ENCODE peak calls at places on chromosome 17, in six cellular contexts. J, D, V, E, U and P are unnamed samples.

GRCh38 chr17:15273141-15273793 is 8.1 kb upstream of the PMP22 start:
- DNase-seq in J (no peak), D (no peak), V (no peak), E (no peak), U (no peak), P (no peak)

GRCh38 chr17:64343071-64343774 is 47.4 kb downstream of the PECAM1 start:
- DNase-seq in J (no peak), D (no peak), V (no peak), E (no peak), U (no peak), P (no peak)

GRCh38 chr17:78759203-78759968 is 22.7 kb downstream of the CYTH1 start:
- DNase-seq in J (no peak), D (no peak), V (no peak), E (no peak), U (no peak), P (no peak)

GRCh38 chr17:16377804-16378400 is 3.0 kb upstream of the UBB start:
- DNase-seq in J (no peak), D (no peak), V (no peak), E (peak; percentile 58), U (no peak), P (no peak)

GRCh38 chr17:47663997-47664941 is 14.6 kb downstream of the KPNB1 start:
- DNase-seq in J (no peak), D (peak; percentile 39), V (peak; percentile 73), E (peak; percentile 63), U (peak; percentile 41), P (no peak)

GRCh38 chr17:58452738-58453137 is 35.4 kb upstream of the RNF43 start:
- DNase-seq in J (no peak), D (no peak), V (no peak), E (no peak), U (no peak), P (no peak)

GRCh38 chr17:15777717-15778116 is 45.6 kb downstream of the TBC1D26 start:
- DNase-seq in J (no peak), D (no peak), V (no peak), E (no peak), U (no peak), P (no peak)

GRCh38 chr17:37493249-37494027 is 3.7 kb downstream of the DUSP14 start:
- DNase-seq in J (no peak), D (no peak), V (no peak), E (peak; percentile 19), U (no peak), P (no peak)

DNA sequence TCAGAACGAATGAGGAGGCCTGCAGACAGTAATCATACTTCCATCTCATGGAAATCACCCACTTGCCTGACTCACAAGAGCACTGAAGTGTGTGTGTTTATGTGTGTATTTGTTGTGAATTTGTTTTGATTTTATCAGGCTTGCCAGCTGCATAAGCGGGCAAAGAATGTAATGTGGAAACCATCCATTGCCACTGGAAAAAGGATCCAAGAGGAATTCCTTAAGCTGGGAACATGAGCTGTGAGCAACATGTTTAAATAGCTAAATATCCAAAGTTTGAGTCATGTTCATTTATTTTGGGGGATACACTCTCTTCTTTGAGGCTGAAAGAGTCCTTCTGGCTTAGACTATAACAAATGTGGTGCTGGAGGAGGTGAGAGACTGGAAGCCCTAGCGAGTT is 198.4 kb upstream of the TBX2 start:
- DNase-seq in J (no peak), D (no peak), V (no peak), E (peak; percentile 44), U (no peak), P (no peak)
- TF ChIP-seq POLR2AphosphoS5 in J (no peak), D (no peak), V (no peak), E (no peak), U (no peak), P (no peak)

DNA sequence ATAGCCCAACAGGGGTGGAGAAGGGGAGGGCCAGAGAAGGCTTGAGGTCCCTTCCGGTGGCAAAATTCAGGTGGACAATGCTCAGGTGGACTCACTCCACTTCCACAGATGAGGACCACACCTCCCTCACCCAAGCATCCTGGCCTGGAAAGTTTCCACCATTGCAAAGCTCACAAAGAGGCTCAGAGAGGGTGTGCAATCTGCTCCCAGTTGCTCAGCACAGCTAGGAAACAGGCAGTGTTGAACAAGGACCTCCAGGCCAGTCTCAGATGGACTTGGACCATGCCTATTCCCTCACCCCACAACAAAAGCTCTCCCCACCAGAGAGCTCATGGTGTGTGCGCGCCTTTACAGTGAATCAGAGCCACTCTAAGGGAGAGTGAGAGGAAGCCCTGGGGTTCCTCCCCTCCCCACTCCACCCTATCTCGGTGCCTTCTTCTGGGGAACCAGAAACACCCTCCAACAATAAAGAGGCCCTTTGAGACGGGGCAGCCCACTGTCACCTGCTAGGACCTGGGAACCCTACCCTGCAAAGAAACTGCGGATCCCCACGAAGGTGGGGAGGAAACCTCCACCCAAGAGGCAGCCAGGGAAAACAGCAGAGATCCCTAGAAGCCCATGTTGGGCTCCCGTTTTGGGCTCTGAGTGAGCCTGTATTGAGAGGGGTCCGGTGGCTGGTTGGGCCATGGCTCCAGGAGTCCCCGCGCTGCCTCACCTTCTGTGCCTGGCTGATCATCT is 1.6 kb downstream of the FAM83G start:
- DNase-seq in J (no peak), D (no peak), V (no peak), E (no peak), U (no peak), P (no peak)
- TF ChIP-seq TAF1 in J (no peak), D (no peak), V (no peak), E (no peak), U (no peak), P (no peak)

DNA sequence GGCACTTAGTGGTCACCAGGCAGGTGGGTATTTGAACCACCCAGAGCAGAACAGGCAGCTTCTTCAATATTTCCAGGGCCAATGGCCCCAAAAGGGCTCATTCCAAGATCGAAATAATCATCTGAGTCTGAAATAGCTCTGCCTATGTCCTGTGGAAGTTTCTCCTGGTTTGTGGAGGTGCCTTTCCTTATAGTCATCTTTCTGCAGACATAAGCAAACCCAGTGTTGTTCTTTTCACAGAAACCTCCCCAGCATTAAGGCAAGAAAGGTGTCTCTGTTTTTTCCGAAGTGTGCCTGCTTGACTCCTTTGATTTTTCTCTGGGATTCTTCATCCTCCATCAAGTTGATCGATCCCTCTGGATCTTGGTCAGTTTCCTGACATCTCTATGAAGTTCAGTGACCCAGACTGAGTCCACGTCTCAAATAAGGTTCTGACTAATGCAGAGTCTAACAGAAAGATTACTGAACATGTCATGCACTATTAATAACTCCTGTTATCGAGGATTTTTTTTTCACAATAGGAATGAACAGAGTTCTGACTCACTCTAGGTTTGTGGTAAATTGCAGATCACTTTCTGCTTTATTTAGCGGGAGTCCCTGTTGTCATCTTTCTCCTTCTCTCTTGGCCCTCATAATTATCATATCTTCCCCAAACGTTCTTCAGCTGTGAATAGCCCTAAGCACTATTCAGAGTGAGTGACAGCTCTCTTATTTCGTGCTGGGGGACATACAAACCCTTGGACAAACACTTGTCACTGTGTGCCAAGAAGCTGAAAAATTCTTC is 1.5 kb downstream of the LRRC3C start:
- DNase-seq in J (no peak), D (no peak), V (no peak), E (no peak), U (no peak), P (no peak)
- TF ChIP-seq POLR2A in J (no peak), D (no peak), V (no peak), E (no peak), U (no peak), P (no peak)

DNA sequence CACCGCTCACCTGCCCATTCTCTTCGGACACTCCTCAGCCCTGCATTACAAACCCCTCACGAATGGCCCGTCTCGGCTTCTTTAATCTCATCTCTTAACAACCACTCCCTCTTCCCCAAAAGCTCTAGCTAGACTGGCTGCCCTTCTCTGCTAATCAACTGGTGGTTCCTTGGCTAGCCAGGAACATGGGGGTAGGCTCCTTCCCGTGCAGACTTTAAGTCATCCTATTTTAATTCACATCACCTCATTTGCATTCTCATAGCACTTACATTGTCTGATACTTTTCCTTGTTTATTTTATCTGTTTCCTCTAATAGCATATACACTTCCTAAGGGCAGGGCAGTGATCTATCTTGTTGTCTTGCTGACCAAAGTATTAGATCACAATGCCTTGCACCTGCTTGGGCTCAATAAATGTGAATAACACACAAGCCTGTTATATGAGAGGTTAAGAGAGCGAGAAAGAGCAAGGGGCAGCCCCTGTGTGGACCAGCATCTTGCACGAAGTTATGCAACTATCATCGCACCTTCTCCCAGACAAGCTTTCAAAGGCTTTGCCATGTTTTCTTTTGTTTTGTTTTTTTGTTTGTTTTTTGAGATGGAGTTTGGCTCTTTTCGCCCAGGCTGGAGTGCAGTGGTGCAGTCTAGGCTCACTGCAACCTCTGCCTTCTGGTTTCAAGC is 9.8 kb downstream of the TP53 start:
- DNase-seq in J (no peak), D (no peak), V (no peak), E (no peak), U (no peak), P (no peak)
- TF ChIP-seq POLR2AphosphoS5 in J (no peak), D (no peak), V (no peak), E (no peak), U (no peak), P (no peak)

DNA sequence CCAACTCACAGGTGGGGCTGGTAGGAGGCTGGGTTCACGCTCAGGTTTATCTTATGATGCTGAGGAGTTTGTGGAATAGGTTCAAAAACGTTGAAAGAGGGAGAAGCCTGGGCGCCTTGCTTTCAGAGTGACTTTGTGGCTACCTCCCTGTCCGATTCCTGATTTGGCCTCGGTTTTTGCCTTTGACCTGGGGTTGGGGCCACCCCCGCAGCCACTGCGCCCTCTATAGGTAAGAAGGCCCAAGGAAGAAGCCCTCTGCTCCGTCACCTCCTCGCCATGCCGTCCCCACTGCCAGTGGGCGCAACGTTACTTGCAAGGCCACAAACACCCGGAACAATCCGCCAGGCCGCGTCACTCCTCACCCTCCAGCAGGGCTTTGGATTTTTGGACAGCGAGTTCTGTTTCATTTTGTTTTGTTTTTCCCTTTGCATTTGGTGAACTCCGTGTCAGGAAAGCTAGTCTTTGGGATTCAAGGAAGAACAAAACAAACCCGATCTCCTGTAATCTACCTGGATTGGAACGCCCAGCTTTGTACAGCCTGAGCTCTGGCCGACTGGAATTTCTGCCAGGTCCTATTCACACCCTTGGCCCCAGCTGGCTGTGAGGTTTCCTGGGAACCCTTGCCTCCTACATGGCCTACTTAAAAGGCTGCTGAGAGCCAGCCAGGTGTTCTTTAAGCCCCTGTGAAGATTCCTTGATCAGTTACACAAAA is 60.7 kb downstream of the TBC1D16 start:
- DNase-seq in J (no peak), D (peak; percentile 76), V (peak; percentile 83), E (no peak), U (no peak), P (no peak)
- TF ChIP-seq TAF1 in J (no peak), D (no peak), V (no peak), E (no peak), U (no peak), P (no peak)

DNA sequence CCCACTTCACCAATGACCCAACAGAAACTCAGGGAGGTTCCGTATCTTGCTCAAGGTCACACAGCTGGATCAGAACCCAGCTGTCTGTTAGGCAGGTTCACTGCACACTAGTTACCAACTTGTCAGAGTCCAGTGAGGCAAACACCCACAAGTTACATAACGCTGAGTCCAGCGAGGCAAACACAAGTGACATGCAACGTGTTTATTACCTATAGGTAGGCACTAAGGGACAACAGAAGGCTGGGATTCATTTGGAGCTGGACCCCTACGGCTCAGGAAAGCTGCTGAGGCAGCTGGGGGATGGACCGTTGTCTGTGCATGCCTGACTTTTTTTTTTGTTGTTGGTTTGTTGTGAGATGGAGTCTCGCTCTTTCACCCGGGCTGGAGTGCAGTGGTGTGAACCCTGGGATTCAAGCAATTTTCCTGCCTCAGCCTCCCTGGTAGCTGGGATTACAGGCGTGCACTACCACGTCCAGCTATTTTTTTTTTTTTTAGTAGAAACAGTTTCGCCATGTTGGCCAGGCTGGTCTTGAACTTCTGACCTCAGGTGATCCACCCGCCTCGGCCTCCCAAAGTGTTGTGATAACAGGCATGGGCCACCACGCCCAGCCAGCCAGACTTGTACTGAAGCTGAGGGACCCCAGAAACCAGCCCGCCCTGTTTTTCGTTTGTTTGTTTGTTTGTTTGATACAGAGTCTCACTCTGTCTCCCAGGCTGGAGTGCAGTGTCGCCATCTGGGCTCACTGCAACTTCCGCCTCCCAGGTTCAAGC is 1.9 kb upstream of the RSAD1 start:
- DNase-seq in J (no peak), D (no peak), V (no peak), E (peak; percentile 58), U (no peak), P (no peak)
- TF ChIP-seq POLR2A in J (no peak), D (no peak), V (no peak), E (no peak), U (no peak), P (no peak)